ENCODE peak calls at places on chromosome 12, in ten cellular contexts. W is upper lobe of right lung; K is CD4-positive, alpha-beta T cell; J is sigmoid colon; Y is endodermal cell; V is lung; S is psoas muscle; A is RWPE1; F is A673; E is A549. R is an unnamed sample.

GRCh38 chr12:65840793-65841670 is 16.7 kb downstream of the HMGA2 start:
- DNase-seq in W (no peak), S (no peak), F (no peak), Y (peak), J (no peak), E (no peak), K (no peak), V (no peak), A (no peak), R (no peak)

GRCh38 chr12:122503783-122504590 is 3.3 kb upstream of the ZCCHC8 start:
- DNase-seq in J (no peak), K (no peak), S (no peak), F (no peak), V (no peak), E (no peak), Y (peak), W (no peak), A (no peak), R (no peak)

GRCh38 chr12:13504074-13504473 is 307.5 kb downstream of the EMP1 start:
- DNase-seq in W (no peak), V (no peak), Y (no peak), K (no peak), E (no peak), S (no peak), J (no peak), A (no peak), F (no peak), R (peak)

GRCh38 chr12:89355243-89356068 is 3.2 kb upstream of the DUSP6 start:
- DNase-seq in V (no peak), S (no peak), W (no peak), F (peak), E (no peak), Y (no peak), J (no peak), A (no peak), K (no peak), R (no peak)

GRCh38 chr12:112381421-112381897 is 772 bp downstream of the HECTD4 start:
- DNase-seq in V (no peak), Y (peak), W (no peak), F (peak), S (peak), E (no peak), K (peak), J (no peak), A (peak), R (no peak)

GRCh38 chr12:16012086-16012485 is 101.0 kb downstream of the DERA start:
- DNase-seq in V (no peak), S (peak), A (no peak), J (peak), E (no peak), Y (no peak), K (no peak), F (peak), W (no peak), R (no peak)

GRCh38 chr12:3921142-3921520 is 47.9 kb upstream of the PARP11 start:
- DNase-seq in S (no peak), W (no peak), K (no peak), A (no peak), F (no peak), V (no peak), J (no peak), E (no peak), Y (no peak), R (no peak)

GRCh38 chr12:56998316-56998715 is 8.0 kb downstream of the ZBTB39 start:
- DNase-seq in W (no peak), A (no peak), F (no peak), V (no peak), J (no peak), Y (peak), K (no peak), E (no peak), S (no peak), R (no peak)

GRCh38 chr12:132166093-132166492 is 21.8 kb downstream of the NOC4L start:
- DNase-seq in E (no peak), K (no peak), Y (no peak), J (no peak), W (peak), S (no peak), F (no peak), V (no peak), A (no peak), R (no peak)

GRCh38 chr12:94545937-94546771 is 86.5 kb upstream of the CEP83 start:
- DNase-seq in E (peak), V (peak), S (no peak), F (peak), J (no peak), W (no peak), Y (peak), A (peak), K (no peak), R (peak)

GRCh38 chr12:80551897-80552296 is 107.9 kb downstream of the PTPRQ start:
- DNase-seq in J (no peak), F (peak), K (no peak), A (peak), V (no peak), W (no peak), S (no peak), Y (no peak), E (peak), R (peak)

GRCh38 chr12:130477221-130477620 is 139.5 kb downstream of the PIWIL1 start:
- DNase-seq in W (no peak), A (no peak), E (no peak), V (no peak), Y (no peak), F (no peak), K (no peak), S (no peak), J (no peak), R (no peak)

GRCh38 chr12:51970904-51971646 is 19.6 kb downstream of the ACVR1B start:
- DNase-seq in Y (peak), S (no peak), V (no peak), F (peak), K (peak), W (no peak), J (no peak), E (peak), A (peak), R (peak)

GRCh38 chr12:87157791-87158190 is 871.4 kb downstream of the C12orf50 start:
- DNase-seq in E (peak), K (no peak), V (no peak), F (no peak), S (no peak), A (peak), W (no peak), J (no peak), Y (peak), R (peak)

GRCh38 chr12:2177003-2177402 is 124.2 kb downstream of the CACNA1C start:
- DNase-seq in S (no peak), E (no peak), W (no peak), J (peak), A (no peak), Y (no peak), K (no peak), V (no peak), F (no peak), R (no peak)

GRCh38 chr12:52405922-52406385 is at the start of gene KRT82:
- DNase-seq in S (no peak), V (no peak), A (no peak), E (no peak), Y (no peak), F (no peak), W (no peak), J (no peak), K (no peak), R (no peak)

GRCh38 chr12:113837059-113837458 is 129.1 kb downstream of the RBM19 start:
- DNase-seq in K (no peak), V (no peak), J (no peak), F (no peak), S (no peak), Y (no peak), E (no peak), A (no peak), W (no peak), R (no peak)

GRCh38 chr12:69036533-69036932 is 103.6 kb upstream of the CPM start:
- DNase-seq in W (no peak), Y (no peak), E (no peak), K (no peak), S (no peak), A (no peak), J (no peak), F (no peak), V (no peak), R (no peak)

GRCh38 chr12:53995311-53996187 is 4.4 kb upstream of the HOXC9 start:
- DNase-seq in J (no peak), A (peak), S (peak), K (no peak), E (peak), W (no peak), V (no peak), Y (peak), F (peak), R (peak)

GRCh38 chr12:115507951-115508722 is 769.4 kb downstream of the MED13L start:
- DNase-seq in Y (peak), F (no peak), V (no peak), K (no peak), J (no peak), E (no peak), S (peak), A (no peak), W (no peak), R (no peak)

GRCh38 chr12:43120189-43120588 is 431.8 kb downstream of the ADAMTS20 start:
- DNase-seq in E (no peak), F (no peak), W (no peak), K (no peak), V (no peak), J (no peak), A (no peak), S (no peak), Y (no peak), R (no peak)

GRCh38 chr12:50742776-50743175 is 21.1 kb upstream of the ATF1 start:
- DNase-seq in Y (no peak), A (no peak), S (no peak), V (no peak), F (no peak), J (no peak), W (no peak), K (no peak), E (no peak), R (no peak)
- H3K27ac ChIP-seq in Y (no peak), A (no peak), S (no peak), V (no peak), F (no peak), J (no peak), W (no peak), K (no peak), E (no peak), R (no peak)

DNA sequence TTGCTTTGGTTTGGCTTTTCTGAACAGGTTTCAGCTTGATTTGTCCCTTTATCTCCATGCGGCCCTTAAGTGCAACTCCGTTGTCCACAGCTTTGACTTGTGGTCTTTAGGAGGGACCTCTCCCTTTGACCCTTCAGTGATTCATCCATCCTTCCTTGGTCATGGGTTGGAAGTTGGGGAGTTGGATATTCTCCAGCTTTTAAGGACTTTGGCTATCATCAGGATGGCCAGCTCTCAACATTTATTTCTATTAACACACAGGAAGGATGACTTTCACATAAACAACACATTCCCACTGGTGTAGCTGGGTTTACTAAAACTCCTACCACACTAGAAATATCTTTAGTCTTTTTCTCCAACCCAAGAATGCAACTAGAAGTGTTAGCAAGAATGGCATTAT is 50.9 kb upstream of the E2F7 start:
- DNase-seq in Y (no peak), W (no peak), A (no peak), E (no peak), V (no peak), J (no peak), K (no peak), F (no peak), S (no peak), R (no peak)
- H3K27ac ChIP-seq in Y (no peak), W (no peak), A (no peak), E (no peak), V (no peak), J (no peak), K (no peak), F (no peak), S (no peak), R (no peak)

DNA sequence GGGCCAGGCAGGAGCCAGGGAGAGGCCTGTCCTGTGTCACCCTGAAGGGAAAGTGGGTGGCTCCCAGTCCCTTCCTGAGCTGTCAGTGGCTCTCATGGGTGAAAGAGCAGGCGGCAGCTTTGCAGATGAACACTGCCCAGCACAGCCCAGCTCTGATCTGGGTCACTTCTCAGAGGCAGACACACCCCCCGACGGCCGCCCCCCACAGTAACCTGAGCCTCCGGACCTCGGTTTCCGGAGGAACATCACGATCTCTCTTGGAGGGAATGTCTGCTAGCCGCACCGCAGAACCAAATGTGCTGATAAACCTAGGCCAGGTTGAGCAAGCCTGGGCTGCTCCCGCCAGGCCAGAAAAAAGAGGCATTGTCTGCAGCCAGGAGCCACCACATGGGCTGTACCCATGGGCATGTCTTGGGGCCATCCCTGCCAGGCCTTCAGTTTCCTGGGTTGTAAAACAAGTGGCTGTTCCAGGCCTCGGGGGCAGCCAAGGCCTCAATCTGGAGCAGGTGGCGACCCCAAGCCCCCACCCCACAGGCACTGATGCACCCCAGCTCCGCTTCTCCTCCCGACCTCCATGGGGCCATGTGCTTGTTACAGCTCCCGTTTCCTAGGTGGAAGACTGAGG is 57.6 kb downstream of the NCOR2 start:
- DNase-seq in J (peak), A (peak), E (no peak), K (no peak), F (no peak), Y (no peak), S (peak), V (no peak), W (no peak), R (peak)
- H3K27ac ChIP-seq in J (peak), A (peak), E (peak), K (no peak), F (peak), Y (peak), S (peak), V (no peak), W (peak), R (no peak)

GRCh38 chr12:91180577-91180976 is 2.0 kb downstream of the DCN start:
- DNase-seq in F (peak), V (no peak), E (no peak), J (no peak), Y (no peak), W (no peak), A (no peak), K (no peak), S (no peak), R (no peak)

GRCh38 chr12:91178801-91179200 is 3.8 kb downstream of the DCN start:
- DNase-seq in K (no peak), S (no peak), F (no peak), W (no peak), A (no peak), V (no peak), J (no peak), Y (no peak), E (no peak), R (no peak)

GRCh38 chr12:91178139-91178561 is 4.5 kb downstream of the DCN start:
- DNase-seq in E (peak), V (no peak), F (peak), S (peak), W (no peak), A (peak), J (no peak), K (no peak), Y (peak), R (no peak)

GRCh38 chr12:91180162-91180561 is 2.5 kb downstream of the DCN start:
- DNase-seq in F (no peak), K (no peak), S (no peak), Y (no peak), V (no peak), E (no peak), A (no peak), J (no peak), W (no peak), R (no peak)

DNA sequence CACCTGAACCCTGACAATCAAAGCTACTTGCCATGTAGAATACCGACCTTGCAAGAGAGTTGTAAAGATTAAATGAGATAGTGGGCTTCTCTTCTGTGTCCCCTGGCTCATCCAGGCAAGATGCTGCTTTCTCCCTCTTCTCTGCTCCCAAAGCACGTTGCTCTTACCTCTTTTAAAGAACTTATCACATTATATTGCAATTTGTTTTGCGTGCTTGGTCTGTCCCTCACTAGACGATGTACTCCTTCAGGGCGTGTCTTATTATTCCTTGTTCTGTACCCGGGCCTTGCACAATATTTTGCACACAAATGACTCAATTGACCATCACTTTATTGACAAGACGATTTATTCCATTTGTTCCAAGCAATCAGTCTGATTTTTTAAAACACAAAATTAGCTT is 3.3 kb downstream of the DCN start:
- DNase-seq in S (no peak), J (no peak), E (no peak), V (no peak), W (no peak), A (no peak), F (no peak), Y (no peak), K (no peak), R (no peak)
- H3K27ac ChIP-seq in S (peak), J (peak), E (no peak), V (no peak), W (peak), A (no peak), F (no peak), Y (no peak), K (no peak), R (no peak)

GRCh38 chr12:48968004-48968403 is 3.5 kb downstream of the WNT10B start:
- DNase-seq in S (no peak), A (no peak), E (no peak), F (no peak), J (no peak), Y (peak), W (no peak), V (no peak), K (no peak), R (no peak)

GRCh38 chr12:48968467-48968866 is 3.1 kb downstream of the WNT10B start:
- DNase-seq in F (no peak), W (no peak), A (no peak), E (no peak), V (no peak), Y (no peak), K (no peak), S (no peak), J (no peak), R (no peak)

GRCh38 chr12:48965447-48965846 is 6.1 kb downstream of the WNT10B start:
- DNase-seq in K (no peak), A (peak), W (no peak), J (no peak), E (no peak), V (no peak), F (no peak), Y (peak), S (no peak), R (no peak)

GRCh38 chr12:48969160-48969771 is 2.3 kb downstream of the WNT10B start:
- DNase-seq in J (no peak), A (no peak), F (no peak), Y (peak), K (no peak), W (no peak), S (no peak), E (no peak), V (no peak), R (no peak)

GRCh38 chr12:48966177-48966890 is 5.2 kb downstream of the WNT10B start:
- DNase-seq in S (no peak), J (no peak), F (no peak), V (no peak), A (no peak), K (no peak), E (no peak), W (no peak), Y (peak), R (no peak)
- H3K27ac ChIP-seq in S (no peak), J (no peak), F (no peak), V (no peak), A (no peak), K (no peak), E (no peak), W (no peak), Y (no peak), R (no peak)

GRCh38 chr12:127257366-127257935 is 1009.5 kb upstream of the TMEM132C start:
- DNase-seq in K (no peak), E (no peak), S (no peak), J (no peak), V (no peak), W (no peak), Y (no peak), A (no peak), F (peak), R (peak)
- H3K27ac ChIP-seq in K (no peak), E (no peak), S (no peak), J (no peak), V (no peak), W (no peak), Y (no peak), A (no peak), F (peak), R (no peak)

R was measured in foreskin keratinocyte.